ENCODE peak calls at places on chromosomes 2 and 18, in five cellular contexts. O is astrocyte of the spinal cord; E is glutamatergic neuron; S is activated CD4-positive, alpha-beta T cell treated with anti-CD3 and anti-CD28 coated beads for 48 hours; X is endothelial cell. P is an unnamed sample.

GRCh38 chr2:238929242-238930081 is 81.6 kb downstream of the TWIST2 start:
- DNase-seq in O (peak; percentile 29), E (no peak), S (no peak), X (no peak), P (no peak)

GRCh38 chr18:56358608-56359007 is 279.8 kb downstream of the TXNL1 start:
- DNase-seq in O (no peak), E (no peak), S (no peak), X (no peak), P (no peak)

GRCh38 chr2:155965415-155966070 is 367.0 kb downstream of the NR4A2 start:
- DNase-seq in O (no peak), E (no peak), S (no peak), X (no peak), P (no peak)

GRCh38 chr2:7013761-7014160 is 96.5 kb downstream of the RNF144A start:
- DNase-seq in O (no peak), E (no peak), S (no peak), X (no peak), P (no peak)

GRCh38 chr18:77405096-77405495 is 155.4 kb downstream of the GALR1 start:
- DNase-seq in O (no peak), E (no peak), S (no peak), X (no peak), P (no peak)

GRCh38 chr18:46894124-46894523 is 23.2 kb downstream of the PIAS2 start:
- DNase-seq in O (no peak), E (no peak), S (peak; percentile 19), X (no peak), P (no peak)

GRCh38 chr2:196336715-196337617 is 165.6 kb upstream of the STK17B start:
- DNase-seq in O (peak; percentile 49), E (no peak), S (peak; percentile 35), X (no peak), P (peak; percentile 38)

GRCh38 chr2:236749346-236749745 is 179.7 kb downstream of the ACKR3 start:
- DNase-seq in O (peak; percentile 78), E (no peak), S (no peak), X (no peak), P (peak; percentile 13)

GRCh38 chr2:173997779-173998178 is 32.6 kb upstream of the SP3 start:
- DNase-seq in O (peak; percentile 29), E (no peak), S (no peak), X (no peak), P (no peak)